ENCODE peak calls at places on chromosomes 7 and 10, in ten cellular contexts. D is GM23338, Q is BE2C, T is BJ, U is astrocyte of the spinal cord, K is neural progenitor cell, M is A549, S is lower leg skin, Z is fibroblast of pulmonary artery, E is IMR-90. V is an unnamed sample.

GRCh38 chr7:104124469-104124868 is 83.3 kb downstream of the ORC5 start:
- DNase-seq in D (no peak), Q (no peak), T (no peak), U (no peak), K (no peak), M (no peak), S (no peak), Z (no peak), E (no peak), V (no peak)

GRCh38 chr7:156487811-156488523 is 152.6 kb upstream of the RNF32 start:
- DNase-seq in D (no peak), Q (no peak), T (no peak), U (no peak), K (no peak), M (no peak), S (no peak), Z (no peak), E (no peak), V (no peak)

GRCh38 chr7:155232911-155233702 is 64.6 kb upstream of the INSIG1 start:
- DNase-seq in D (no peak), Q (no peak), T (no peak), U (peak), K (no peak), M (no peak), S (no peak), Z (no peak), E (peak), V (peak)

GRCh38 chr10:85544956-85545355 is 821.6 kb downstream of the GRID1 start:
- DNase-seq in D (no peak), Q (no peak), T (no peak), U (no peak), K (no peak), M (no peak), S (no peak), Z (no peak), E (no peak), V (no peak)

GRCh38 chr10:4255751-4256150 is 470.7 kb upstream of the KLF6 start:
- DNase-seq in D (no peak), Q (no peak), T (no peak), U (no peak), K (no peak), M (no peak), S (no peak), Z (peak), E (no peak), V (no peak)

GRCh38 chr7:138796038-138796580 is 1.7 kb upstream of the TMEM213 start:
- DNase-seq in D (no peak), Q (no peak), T (no peak), U (no peak), K (no peak), M (no peak), S (peak), Z (no peak), E (no peak), V (no peak)

GRCh38 chr10:124126139-124126538 is 32.7 kb upstream of the CHST15 start:
- DNase-seq in D (no peak), Q (no peak), T (no peak), U (no peak), K (no peak), M (no peak), S (no peak), Z (no peak), E (no peak), V (no peak)

GRCh38 chr7:99061001-99061779 is 82.7 kb downstream of the SMURF1 start:
- DNase-seq in D (no peak), Q (no peak), T (no peak), U (no peak), K (no peak), M (no peak), S (no peak), Z (no peak), E (no peak), V (no peak)

GRCh38 chr10:116113721-116114501 is 159.1 kb downstream of the GFRA1 start:
- DNase-seq in D (no peak), Q (no peak), T (peak), U (peak), K (no peak), M (no peak), S (peak), Z (no peak), E (peak), V (no peak)

GRCh38 chr7:45573636-45574470 is at the start of gene ADCY1:
- DNase-seq in D (peak), Q (peak), T (no peak), U (no peak), K (peak), M (peak), S (no peak), Z (no peak), E (no peak), V (no peak)

GRCh38 chr10:11354823-11355222 is 256.6 kb downstream of the USP6NL start:
- DNase-seq in D (no peak), Q (no peak), T (no peak), U (no peak), K (no peak), M (no peak), S (peak), Z (no peak), E (no peak), V (no peak)

GRCh38 chr10:103763374-103764202 is 91.8 kb downstream of the SH3PXD2A start:
- DNase-seq in D (no peak), Q (peak), T (no peak), U (peak), K (no peak), M (no peak), S (no peak), Z (peak), E (peak), V (peak)

GRCh38 chr10:8055420-8056349 is 1.2 kb downstream of the GATA3 start:
- DNase-seq in D (peak), Q (no peak), T (no peak), U (no peak), K (no peak), M (no peak), S (peak), Z (no peak), E (no peak), V (no peak)

GRCh38 chr10:102237711-102238252 is 3.5 kb downstream of the PITX3 start:
- DNase-seq in D (no peak), Q (no peak), T (no peak), U (no peak), K (no peak), M (no peak), S (peak), Z (no peak), E (no peak), V (no peak)

GRCh38 chr10:26156019-26156418 is 60.6 kb upstream of the GAD2 start:
- DNase-seq in D (no peak), Q (no peak), T (no peak), U (no peak), K (no peak), M (no peak), S (no peak), Z (no peak), E (no peak), V (no peak)

GRCh38 chr10:26157734-26158133 is 58.8 kb upstream of the GAD2 start:
- DNase-seq in D (peak), Q (no peak), T (no peak), U (no peak), K (peak), M (no peak), S (no peak), Z (no peak), E (no peak), V (no peak)
- TF ChIP-seq CTCF in D (peak), Q (no peak), T (no peak), U (no peak), K (peak), M (no peak), S (no peak), Z (no peak), E (no peak), V (no peak)

GRCh38 chr10:100825946-100826660 is 80.7 kb downstream of the PAX2 start:
- DNase-seq in D (no peak), Q (no peak), T (no peak), U (no peak), K (no peak), M (no peak), S (no peak), Z (no peak), E (no peak), V (no peak)
- H3K4me3 ChIP-seq in D (peak), Q (no peak), T (no peak), U (no peak), K (peak), M (peak), S (no peak), Z (no peak), E (no peak), V (no peak)

GRCh38 chr7:95794917-95795515 is 22.7 kb downstream of the DYNC1I1 start:
- DNase-seq in D (peak), Q (peak), T (no peak), U (peak), K (peak), M (no peak), S (no peak), Z (peak), E (peak), V (peak)
- TF ChIP-seq CTCF in D (peak), Q (peak), T (peak), U (peak), K (peak), M (peak), S (no peak), Z (peak), E (peak), V (peak)

DNA sequence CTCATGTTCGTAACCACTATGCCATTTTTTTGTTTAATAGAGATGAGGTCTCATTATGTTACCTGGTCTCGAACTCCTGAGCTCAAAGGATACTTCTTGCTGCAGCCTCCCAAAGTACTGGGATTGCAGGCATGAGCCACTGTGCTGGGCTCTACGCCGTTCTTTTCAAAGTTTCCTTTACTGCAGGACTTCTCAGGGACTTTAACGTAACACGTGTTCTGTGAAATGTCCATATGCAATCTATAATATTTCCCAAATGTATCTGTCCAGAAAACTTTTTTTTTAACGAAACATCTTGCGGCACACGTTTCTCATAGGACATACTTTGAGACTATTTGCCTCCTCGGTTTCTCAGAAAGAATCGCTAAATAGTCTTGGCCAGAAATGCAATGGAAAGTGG is 96.4 kb downstream of the ELMO1 start:
- DNase-seq in D (no peak), Q (no peak), T (no peak), U (no peak), K (no peak), M (no peak), S (no peak), Z (no peak), E (no peak), V (no peak)
- H3K4me3 ChIP-seq in D (no peak), Q (no peak), T (no peak), U (no peak), K (no peak), M (no peak), S (no peak), Z (no peak), E (no peak), V (no peak)

GRCh38 chr7:132956556-132956955 is 125.3 kb downstream of the CHCHD3 start:
- DNase-seq in D (no peak), Q (no peak), T (no peak), U (no peak), K (no peak), M (no peak), S (no peak), Z (no peak), E (no peak), V (no peak)
- TF ChIP-seq CTCF in D (no peak), Q (no peak), T (no peak), U (no peak), K (no peak), M (no peak), S (no peak), Z (no peak), E (no peak), V (no peak)

GRCh38 chr7:65239707-65240352 is 133.8 kb upstream of the ZNF92 start:
- DNase-seq in D (peak), Q (peak), T (no peak), U (peak), K (peak), M (peak), S (no peak), Z (peak), E (no peak), V (peak)
- H3K4me3 ChIP-seq in D (peak), Q (peak), T (peak), U (peak), K (peak), M (peak), S (peak), Z (peak), E (peak), V (peak)

V was measured in choroid plexus epithelial cell.